ENCODE peak calls at places on chromosomes 12 and 14, in five cellular contexts. One of them, this sample, is unnamed.

GRCh38 chr14:35287481-35288013 is 4.6 kb upstream of the PSMA6 start:
- DNase-seq in BJ: no peak
- DNase-seq in cardiac muscle cell: no peak
- DNase-seq in fibroblast of mammary gland: peak; percentile 38
- DNase-seq in IMR-90: no peak
- DNase-seq in this sample: no peak

GRCh38 chr12:103840399-103840880 is 594 bp downstream of the NT5DC3 start:
- DNase-seq in IMR-90: peak; percentile 25
- DNase-seq in BJ: no peak
- DNase-seq in fibroblast of mammary gland: peak; percentile 48
- DNase-seq in cardiac muscle cell: no peak
- DNase-seq in this sample: no peak

GRCh38 chr12:130829391-130830245 is 9.4 kb downstream of the STX2 start:
- DNase-seq in BJ: no peak
- DNase-seq in IMR-90: no peak
- DNase-seq in cardiac muscle cell: no peak
- DNase-seq in fibroblast of mammary gland: no peak
- DNase-seq in this sample: no peak

GRCh38 chr12:85821759-85822158 is 14.4 kb downstream of the RASSF9 start:
- DNase-seq in BJ: no peak
- DNase-seq in cardiac muscle cell: no peak
- DNase-seq in IMR-90: no peak
- DNase-seq in fibroblast of mammary gland: no peak
- DNase-seq in this sample: no peak

GRCh38 chr14:93956082-93956481 is 20.3 kb downstream of the ASB2 start:
- DNase-seq in IMR-90: no peak
- DNase-seq in BJ: no peak
- DNase-seq in fibroblast of mammary gland: no peak
- DNase-seq in cardiac muscle cell: no peak
- DNase-seq in this sample: no peak

GRCh38 chr12:58596381-58596780 is 323.9 kb downstream of the LRIG3 start:
- DNase-seq in fibroblast of mammary gland: peak; percentile 42
- DNase-seq in cardiac muscle cell: no peak
- DNase-seq in IMR-90: no peak
- DNase-seq in BJ: no peak
- DNase-seq in this sample: no peak

GRCh38 chr14:51552275-51552674 is 99.4 kb upstream of the FRMD6 start:
- DNase-seq in IMR-90: no peak
- DNase-seq in fibroblast of mammary gland: no peak
- DNase-seq in cardiac muscle cell: no peak
- DNase-seq in BJ: no peak
- DNase-seq in this sample: no peak

GRCh38 chr12:57896437-57897201 is 44.7 kb upstream of the ATP23 start:
- DNase-seq in BJ: no peak
- DNase-seq in fibroblast of mammary gland: peak; percentile 75
- DNase-seq in cardiac muscle cell: peak; percentile 60
- DNase-seq in IMR-90: peak; percentile 64
- DNase-seq in this sample: no peak

GRCh38 chr14:37721976-37722659 is 126.7 kb downstream of the TTC6 start:
- DNase-seq in BJ: no peak
- DNase-seq in cardiac muscle cell: no peak
- DNase-seq in IMR-90: peak; percentile 11
- DNase-seq in fibroblast of mammary gland: peak; percentile 4
- DNase-seq in this sample: peak; percentile 92

GRCh38 chr14:42911642-42912041 is 1305.0 kb downstream of the LRFN5 start:
- DNase-seq in fibroblast of mammary gland: peak; percentile 8
- DNase-seq in IMR-90: peak; percentile 13
- DNase-seq in cardiac muscle cell: no peak
- DNase-seq in BJ: no peak
- DNase-seq in this sample: no peak

GRCh38 chr12:32284561-32284960 is 114.8 kb upstream of the FGD4 start:
- DNase-seq in cardiac muscle cell: no peak
- DNase-seq in BJ: no peak
- DNase-seq in IMR-90: no peak
- DNase-seq in fibroblast of mammary gland: no peak
- DNase-seq in this sample: no peak
- H3K4me3 ChIP-seq in cardiac muscle cell: no peak overlapping the region
- H3K4me3 ChIP-seq in BJ: no peak overlapping the region
- H3K4me3 ChIP-seq in IMR-90: no peak overlapping the region
- H3K4me3 ChIP-seq in fibroblast of mammary gland: no peak overlapping the region
- H3K4me3 ChIP-seq in this sample: no peak overlapping the region

DNA sequence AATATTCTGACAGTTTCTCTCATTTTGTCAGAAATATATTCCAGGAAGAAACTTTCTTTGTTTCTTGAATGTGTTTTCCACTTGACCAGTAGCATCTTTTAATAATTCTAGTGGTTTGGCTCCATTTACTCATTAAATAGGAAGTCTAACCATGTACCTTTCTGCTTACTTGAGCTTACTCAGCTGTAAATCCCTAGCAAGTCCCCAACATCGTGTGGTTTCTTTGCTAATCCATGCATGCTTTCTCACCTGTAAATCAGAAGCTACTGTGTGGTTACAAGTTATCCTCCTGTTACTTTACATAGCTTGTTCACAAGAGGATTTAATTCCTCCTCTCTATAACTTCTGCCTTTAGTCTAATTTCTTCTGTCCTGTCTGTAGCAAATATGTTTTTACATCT is 227.7 kb downstream of the FSCB start:
- DNase-seq in fibroblast of mammary gland: no peak
- DNase-seq in IMR-90: no peak
- DNase-seq in BJ: no peak
- DNase-seq in cardiac muscle cell: no peak
- DNase-seq in this sample: peak; percentile 32
- TF ChIP-seq CTCF in fibroblast of mammary gland: no peak
- TF ChIP-seq CTCF in IMR-90: no peak
- TF ChIP-seq CTCF in BJ: no peak
- TF ChIP-seq CTCF in cardiac muscle cell: no peak
- TF ChIP-seq CTCF in this sample: no peak

GRCh38 chr12:26746315-26746714 is 86.7 kb downstream of the ITPR2 start:
- DNase-seq in BJ: no peak
- DNase-seq in IMR-90: peak; percentile 84
- DNase-seq in fibroblast of mammary gland: peak; percentile 78
- DNase-seq in cardiac muscle cell: no peak
- DNase-seq in this sample: no peak

GRCh38 chr12:26748412-26748740 is 84.6 kb downstream of the ITPR2 start:
- DNase-seq in BJ: no peak
- DNase-seq in cardiac muscle cell: no peak
- DNase-seq in IMR-90: no peak
- DNase-seq in fibroblast of mammary gland: no peak
- DNase-seq in this sample: no peak

GRCh38 chr12:26741828-26742227 is 91.2 kb downstream of the ITPR2 start:
- DNase-seq in fibroblast of mammary gland: no peak
- DNase-seq in IMR-90: no peak
- DNase-seq in cardiac muscle cell: no peak
- DNase-seq in BJ: no peak
- DNase-seq in this sample: no peak

GRCh38 chr12:26744042-26744626 is 88.9 kb downstream of the ITPR2 start:
- DNase-seq in BJ: no peak
- DNase-seq in fibroblast of mammary gland: no peak
- DNase-seq in cardiac muscle cell: no peak
- DNase-seq in IMR-90: no peak
- DNase-seq in this sample: no peak

DNA sequence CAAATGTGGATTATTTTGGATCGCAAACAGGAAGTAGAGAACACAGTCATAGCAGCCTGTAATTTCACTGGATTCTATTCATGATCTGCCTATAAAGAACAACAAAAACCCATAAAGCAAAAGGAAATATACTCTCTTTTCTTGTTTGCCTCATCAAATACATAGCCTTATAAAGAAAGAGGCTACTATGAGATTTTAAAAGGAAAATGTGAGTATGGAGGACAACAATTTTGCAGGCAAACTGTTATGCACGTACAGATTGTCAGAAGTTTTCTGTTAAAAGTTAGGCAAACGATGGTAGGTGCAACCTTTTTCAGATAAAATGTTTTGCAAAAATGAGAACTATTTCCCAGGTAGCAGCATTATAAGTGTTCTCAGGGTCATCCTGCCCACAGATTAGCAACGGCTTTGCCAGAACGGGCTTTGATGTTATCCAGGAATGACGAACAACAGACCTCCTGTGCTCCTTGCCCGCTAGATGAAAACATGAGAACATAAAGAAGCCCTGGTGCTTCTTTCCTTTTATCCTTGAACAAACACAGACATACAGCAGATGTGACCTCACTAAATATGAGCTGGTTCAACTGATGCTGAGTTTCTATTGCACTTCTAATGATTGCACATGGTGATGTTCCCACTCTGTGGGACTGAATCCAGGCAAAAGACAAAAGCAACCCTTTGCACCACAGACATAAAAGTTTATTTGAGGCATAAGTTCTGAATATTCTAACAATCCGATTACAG is 88.1 kb downstream of the ITPR2 start:
- DNase-seq in IMR-90: no peak
- DNase-seq in BJ: no peak
- DNase-seq in fibroblast of mammary gland: peak; percentile 40
- DNase-seq in cardiac muscle cell: peak; percentile 48
- DNase-seq in this sample: no peak
- H3K4me3 ChIP-seq in IMR-90: no peak overlapping the region
- H3K4me3 ChIP-seq in BJ: no peak overlapping the region
- H3K4me3 ChIP-seq in fibroblast of mammary gland: no peak overlapping the region
- H3K4me3 ChIP-seq in cardiac muscle cell: no peak overlapping the region
- H3K4me3 ChIP-seq in this sample: no peak overlapping the region

DNA sequence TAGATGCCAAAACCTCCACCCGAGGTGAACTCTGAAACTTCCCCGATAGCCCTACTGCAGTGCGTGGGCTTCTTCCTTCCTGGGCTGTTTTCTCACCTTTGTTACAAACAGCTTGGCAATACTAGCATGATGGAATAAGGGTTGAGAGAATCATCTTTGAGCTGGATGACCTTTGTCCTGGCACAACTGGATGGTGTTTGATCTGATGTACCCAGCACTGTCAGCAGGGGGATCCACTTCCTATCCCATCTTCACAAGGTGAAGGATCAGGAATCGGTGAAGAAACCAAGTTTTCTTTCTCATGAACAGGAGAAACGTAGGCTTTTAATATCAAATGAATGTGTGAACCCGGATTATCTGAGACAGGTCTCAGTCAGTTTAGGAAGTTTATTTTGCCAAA is 19.5 kb upstream of the LRRC10 start:
- DNase-seq in fibroblast of mammary gland: peak; percentile 30
- DNase-seq in IMR-90: no peak
- DNase-seq in cardiac muscle cell: no peak
- DNase-seq in BJ: no peak
- DNase-seq in this sample: no peak
- TF ChIP-seq CTCF in fibroblast of mammary gland: peak; percentile 49
- TF ChIP-seq CTCF in IMR-90: peak; percentile 22
- TF ChIP-seq CTCF in cardiac muscle cell: peak; percentile 22
- TF ChIP-seq CTCF in BJ: peak; percentile 37
- TF ChIP-seq CTCF in this sample: peak; percentile 53